ENCODE peak calls at places on chromosomes 12 and 14, in four cellular contexts. One of them, this sample, is unnamed. For H3K4me1, the result is how much of the 10 kb centered on the place peaks cover.

GRCh38 chr12:66043035-66043434 is 87.5 kb downstream of the LLPH start:
- DNase-seq in lower lobe of right lung: no peak
- DNase-seq in OCI-LY7: no peak
- DNase-seq in cardiac muscle cell: no peak
- DNase-seq in this sample: no peak

GRCh38 chr12:113333877-113334785 is 778 bp downstream of the SLC8B1 start:
- DNase-seq in cardiac muscle cell: no peak
- DNase-seq in lower lobe of right lung: peak
- DNase-seq in OCI-LY7: peak
- DNase-seq in this sample: peak

GRCh38 chr12:10033783-10034381 is 3.4 kb downstream of the CLEC9A start:
- DNase-seq in lower lobe of right lung: no peak
- DNase-seq in OCI-LY7: peak
- DNase-seq in cardiac muscle cell: peak
- DNase-seq in this sample: no peak

GRCh38 chr14:20035938-20036337 is at the start of gene OR4K13:
- DNase-seq in OCI-LY7: no peak
- DNase-seq in lower lobe of right lung: no peak
- DNase-seq in cardiac muscle cell: no peak
- DNase-seq in this sample: no peak

GRCh38 chr12:122072031-122072970 is 6.3 kb upstream of the MLXIP start:
- DNase-seq in cardiac muscle cell: peak
- DNase-seq in OCI-LY7: no peak
- DNase-seq in lower lobe of right lung: no peak
- DNase-seq in this sample: no peak

GRCh38 chr12:125797421-125798175 is 732.4 kb downstream of the AACS start:
- DNase-seq in OCI-LY7: no peak
- DNase-seq in cardiac muscle cell: no peak
- DNase-seq in lower lobe of right lung: no peak
- DNase-seq in this sample: no peak

GRCh38 chr12:92608418-92609091 is 94.2 kb upstream of the PLEKHG7 start:
- DNase-seq in lower lobe of right lung: no peak
- DNase-seq in OCI-LY7: peak
- DNase-seq in cardiac muscle cell: peak
- DNase-seq in this sample: peak

GRCh38 chr12:107990325-107990724 is 138.8 kb upstream of the WSCD2 start:
- DNase-seq in cardiac muscle cell: peak
- DNase-seq in lower lobe of right lung: no peak
- DNase-seq in OCI-LY7: peak
- DNase-seq in this sample: no peak

GRCh38 chr14:64906022-64906421 is 8.2 kb upstream of the CHURC1 start:
- DNase-seq in OCI-LY7: no peak
- DNase-seq in cardiac muscle cell: peak
- DNase-seq in lower lobe of right lung: no peak
- DNase-seq in this sample: no peak

GRCh38 chr14:32559048-32559447 is 229.9 kb downstream of the AKAP6 start:
- DNase-seq in cardiac muscle cell: no peak
- DNase-seq in OCI-LY7: no peak
- DNase-seq in lower lobe of right lung: no peak
- DNase-seq in this sample: no peak

GRCh38 chr14:73660511-73660910 is 15.7 kb downstream of the DNAL1 start:
- DNase-seq in lower lobe of right lung: no peak
- DNase-seq in OCI-LY7: no peak
- DNase-seq in cardiac muscle cell: no peak
- DNase-seq in this sample: no peak

GRCh38 chr12:118376089-118377004 is at the start of gene SUDS3:
- DNase-seq in lower lobe of right lung: peak
- DNase-seq in OCI-LY7: peak
- DNase-seq in cardiac muscle cell: peak
- DNase-seq in this sample: peak

GRCh38 chr14:37340353-37340752 is 142.6 kb downstream of the MIPOL1 start:
- DNase-seq in lower lobe of right lung: no peak
- DNase-seq in OCI-LY7: no peak
- DNase-seq in cardiac muscle cell: no peak
- DNase-seq in this sample: no peak

GRCh38 chr12:113048716-113049127 is 7.8 kb upstream of the DTX1 start:
- DNase-seq in cardiac muscle cell: peak
- DNase-seq in lower lobe of right lung: no peak
- DNase-seq in OCI-LY7: peak
- DNase-seq in this sample: peak

GRCh38 chr12:106140223-106140986 is 1.7 kb upstream of the NUAK1 start:
- DNase-seq in lower lobe of right lung: no peak
- DNase-seq in cardiac muscle cell: no peak
- DNase-seq in OCI-LY7: no peak
- DNase-seq in this sample: no peak
- H3K4me1 ChIP-seq in lower lobe of right lung: under half
- H3K4me1 ChIP-seq in cardiac muscle cell: under half
- H3K4me1 ChIP-seq in OCI-LY7: under half
- H3K4me1 ChIP-seq in this sample: under half

GRCh38 chr12:67758119-67758873 is 109.8 kb downstream of the DYRK2 start:
- DNase-seq in OCI-LY7: peak
- DNase-seq in lower lobe of right lung: no peak
- DNase-seq in cardiac muscle cell: peak
- DNase-seq in this sample: no peak

GRCh38 chr12:67751376-67751928 is 102.9 kb downstream of the DYRK2 start:
- DNase-seq in cardiac muscle cell: peak
- DNase-seq in OCI-LY7: no peak
- DNase-seq in lower lobe of right lung: no peak
- DNase-seq in this sample: no peak

GRCh38 chr12:67752226-67752732 is 103.7 kb downstream of the DYRK2 start:
- DNase-seq in OCI-LY7: no peak
- DNase-seq in lower lobe of right lung: no peak
- DNase-seq in cardiac muscle cell: no peak
- DNase-seq in this sample: no peak

GRCh38 chr12:67750528-67751183 is 102.1 kb downstream of the DYRK2 start:
- DNase-seq in lower lobe of right lung: no peak
- DNase-seq in OCI-LY7: no peak
- DNase-seq in cardiac muscle cell: no peak
- DNase-seq in this sample: no peak

DNA sequence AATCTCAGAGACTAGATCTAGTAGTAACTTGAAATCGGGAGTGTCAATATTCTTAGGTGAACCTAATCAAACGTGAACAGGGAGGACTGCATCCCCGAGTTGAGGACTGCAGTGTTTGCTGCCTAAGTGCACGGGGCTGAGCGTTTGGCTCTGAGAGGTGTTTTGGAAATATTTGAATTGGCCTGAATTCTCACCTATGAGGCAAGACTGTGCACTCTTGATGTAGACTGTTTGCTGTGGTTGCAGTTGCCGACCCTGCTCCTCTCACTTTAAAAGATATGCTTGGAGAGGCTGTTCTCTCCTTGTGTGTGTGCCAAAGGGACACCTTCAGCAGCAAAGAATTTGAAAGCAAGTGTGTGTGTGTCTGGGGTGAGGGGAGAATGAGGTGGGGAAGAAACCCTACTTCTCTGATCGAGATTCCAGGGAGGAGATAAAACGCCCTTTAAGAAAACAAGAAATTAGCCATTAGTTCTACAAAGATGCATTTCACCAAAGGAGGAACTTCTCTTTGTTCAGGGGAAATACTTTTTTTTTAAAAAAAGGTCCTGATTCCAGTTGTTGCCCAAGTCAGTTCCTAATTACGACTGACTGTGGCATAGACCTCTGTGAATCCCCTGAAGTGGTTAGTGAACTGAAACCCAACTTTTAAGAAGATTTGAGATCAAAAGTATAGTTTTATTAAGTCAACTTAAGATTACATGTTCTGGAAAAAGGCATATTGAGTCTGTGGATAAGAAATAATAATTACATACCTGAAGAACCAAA is 106.6 kb downstream of the DYRK2 start:
- DNase-seq in OCI-LY7: no peak
- DNase-seq in cardiac muscle cell: no peak
- DNase-seq in lower lobe of right lung: no peak
- DNase-seq in this sample: no peak
- H3K4me3 ChIP-seq in OCI-LY7: no peak
- H3K4me3 ChIP-seq in cardiac muscle cell: no peak
- H3K4me3 ChIP-seq in lower lobe of right lung: no peak
- H3K4me3 ChIP-seq in this sample: no peak

GRCh38 chr14:105142651-105143450 is 25.7 kb downstream of the JAG2 start:
- DNase-seq in OCI-LY7: no peak
- DNase-seq in cardiac muscle cell: no peak
- DNase-seq in lower lobe of right lung: no peak
- DNase-seq in this sample: no peak
- H3K27ac ChIP-seq in OCI-LY7: no peak
- H3K27ac ChIP-seq in cardiac muscle cell: no peak
- H3K27ac ChIP-seq in lower lobe of right lung: no peak
- H3K27ac ChIP-seq in this sample: no peak

DNA sequence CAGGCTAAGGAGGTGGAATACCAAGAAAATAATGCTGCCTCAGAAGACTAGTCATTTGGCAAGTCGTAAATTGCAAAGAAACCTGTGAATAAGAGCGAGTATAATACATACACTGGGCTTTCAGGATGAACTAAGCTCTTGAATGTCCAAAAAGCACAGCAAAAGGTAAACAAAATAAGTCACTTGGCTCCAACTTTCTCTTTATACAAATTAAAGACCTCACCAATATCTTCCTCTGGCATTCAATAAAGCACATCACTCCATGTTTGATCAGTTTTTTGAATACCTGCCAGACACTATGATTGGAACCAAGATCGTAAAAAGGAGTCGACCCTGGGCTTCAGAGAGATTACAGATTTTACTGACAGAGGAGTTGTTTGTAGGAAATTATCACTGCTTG is 3.5 kb downstream of the DICER1 start:
- DNase-seq in cardiac muscle cell: no peak
- DNase-seq in OCI-LY7: no peak
- DNase-seq in lower lobe of right lung: no peak
- DNase-seq in this sample: no peak
- H3K4me1 ChIP-seq in cardiac muscle cell: under half
- H3K4me1 ChIP-seq in OCI-LY7: half or more
- H3K4me1 ChIP-seq in lower lobe of right lung: half or more
- H3K4me1 ChIP-seq in this sample: under half

DNA sequence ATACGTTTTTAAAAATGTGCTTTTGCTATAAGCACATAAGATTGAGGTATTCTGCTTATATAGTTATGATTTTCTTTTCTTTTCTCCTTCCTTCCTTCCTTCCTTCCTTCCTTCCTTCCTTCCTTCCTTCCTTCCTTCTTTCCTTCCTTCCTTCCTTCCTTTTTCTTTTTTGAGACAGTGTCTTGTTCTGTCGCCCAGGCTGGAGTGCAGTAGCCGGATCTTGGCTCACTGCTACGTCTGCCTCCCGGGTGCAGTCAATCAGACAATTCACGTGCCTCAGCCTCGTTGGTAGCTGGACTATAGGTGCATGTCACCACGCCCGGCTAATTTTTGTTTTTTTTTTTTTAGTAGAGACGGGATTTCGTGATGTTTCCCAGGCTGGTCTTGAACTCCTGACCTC is 5.8 kb downstream of the CFAP54 start:
- DNase-seq in cardiac muscle cell: no peak
- DNase-seq in lower lobe of right lung: no peak
- DNase-seq in OCI-LY7: no peak
- DNase-seq in this sample: no peak
- H3K4me3 ChIP-seq in cardiac muscle cell: no peak
- H3K4me3 ChIP-seq in lower lobe of right lung: no peak
- H3K4me3 ChIP-seq in OCI-LY7: no peak
- H3K4me3 ChIP-seq in this sample: peak

GRCh38 chr14:68380304-68380840 is 412.5 kb downstream of the ZFP36L1 start:
- DNase-seq in OCI-LY7: no peak
- DNase-seq in lower lobe of right lung: no peak
- DNase-seq in cardiac muscle cell: no peak
- DNase-seq in this sample: no peak
- H3K27ac ChIP-seq in OCI-LY7: no peak
- H3K27ac ChIP-seq in lower lobe of right lung: peak
- H3K27ac ChIP-seq in cardiac muscle cell: no peak
- H3K27ac ChIP-seq in this sample: peak

GRCh38 chr14:105256292-105256960 is 8.1 kb downstream of the BTBD6 start:
- DNase-seq in lower lobe of right lung: no peak
- DNase-seq in cardiac muscle cell: no peak
- DNase-seq in OCI-LY7: no peak
- DNase-seq in this sample: no peak

GRCh38 chr14:105261781-105262180 is 13.4 kb downstream of the BTBD6 start:
- DNase-seq in lower lobe of right lung: no peak
- DNase-seq in OCI-LY7: no peak
- DNase-seq in cardiac muscle cell: no peak
- DNase-seq in this sample: no peak

GRCh38 chr14:105257464-105257863 is 9.1 kb downstream of the BTBD6 start:
- DNase-seq in cardiac muscle cell: no peak
- DNase-seq in lower lobe of right lung: no peak
- DNase-seq in OCI-LY7: no peak
- DNase-seq in this sample: no peak

GRCh38 chr14:105258846-105259245 is 10.5 kb downstream of the BTBD6 start:
- DNase-seq in cardiac muscle cell: no peak
- DNase-seq in OCI-LY7: no peak
- DNase-seq in lower lobe of right lung: no peak
- DNase-seq in this sample: no peak

DNA sequence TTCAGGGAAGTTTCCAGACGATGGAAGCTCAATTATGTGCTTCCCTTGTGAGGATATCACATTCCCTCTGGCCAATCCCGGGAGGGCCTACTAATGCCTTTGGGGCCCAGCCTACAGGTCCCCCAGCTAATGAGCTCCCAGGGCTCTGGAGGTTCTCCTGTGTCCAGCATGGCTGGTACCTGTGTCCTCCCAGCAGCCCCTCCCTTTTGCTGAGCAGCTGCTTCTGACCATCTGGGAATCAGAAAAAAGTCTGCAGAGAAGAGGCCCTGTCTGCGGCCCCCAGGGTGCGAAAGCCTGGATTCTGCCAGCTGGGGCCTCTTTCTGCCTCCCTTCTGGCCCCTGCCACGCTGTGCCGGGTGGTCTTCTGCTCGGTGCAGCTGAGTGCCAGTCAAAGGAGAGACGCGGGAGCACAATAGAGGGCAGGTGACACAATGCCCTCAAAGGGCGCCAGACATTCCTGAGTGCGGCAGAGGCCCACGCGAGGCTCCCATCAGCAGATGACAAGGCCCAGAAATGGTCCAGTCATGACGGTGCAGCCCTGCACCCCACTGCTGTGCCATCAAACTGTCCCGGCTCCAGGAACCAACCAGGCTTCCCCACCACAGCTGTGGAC is 12.6 kb downstream of the BTBD6 start:
- DNase-seq in lower lobe of right lung: no peak
- DNase-seq in OCI-LY7: no peak
- DNase-seq in cardiac muscle cell: no peak
- DNase-seq in this sample: no peak
- H3K4me1 ChIP-seq in lower lobe of right lung: under half
- H3K4me1 ChIP-seq in OCI-LY7: under half
- H3K4me1 ChIP-seq in cardiac muscle cell: under half
- H3K4me1 ChIP-seq in this sample: under half

GRCh38 chr14:29390046-29390841 is 537.4 kb downstream of the PRKD1 start:
- DNase-seq in lower lobe of right lung: no peak
- DNase-seq in OCI-LY7: no peak
- DNase-seq in cardiac muscle cell: peak
- DNase-seq in this sample: no peak
- H3K4me3 ChIP-seq in lower lobe of right lung: no peak
- H3K4me3 ChIP-seq in OCI-LY7: no peak
- H3K4me3 ChIP-seq in cardiac muscle cell: no peak
- H3K4me3 ChIP-seq in this sample: no peak

This sample was measured in CD4-positive, CD25-positive, alpha-beta regulatory T cell.